ENCODE peak calls at places on chromosomes 3 and 15, in six cellular contexts. K is CD4-positive, alpha-beta T cell; S is HepG2; Q is ovary; T is H9; D is epithelial cell of esophagus. A is an unnamed sample.

GRCh38 chr15:37876900-37877299 is 57.5 kb upstream of the TMCO5A start:
- DNase-seq in K (no peak), S (no peak), Q (no peak), T (no peak), D (no peak), A (no peak)

GRCh38 chr3:141442421-141442820 is 44.4 kb upstream of the RASA2 start:
- DNase-seq in K (no peak), S (no peak), Q (no peak), T (no peak), D (no peak), A (no peak)

GRCh38 chr3:117059054-117059989 is 349.7 kb downstream of the TUSC7 start:
- DNase-seq in K (no peak), S (peak), Q (no peak), T (no peak), D (peak), A (no peak)

GRCh38 chr15:22922003-22922402 is 58.2 kb downstream of the CYFIP1 start:
- DNase-seq in K (no peak), S (no peak), Q (no peak), T (no peak), D (peak), A (no peak)

GRCh38 chr15:81373996-81374395 is at the start of gene TMC3:
- DNase-seq in K (no peak), S (no peak), Q (no peak), T (no peak), D (no peak), A (no peak)

GRCh38 chr15:75661041-75661778 is 13.5 kb downstream of the SNX33 start:
- DNase-seq in K (no peak), S (peak), Q (peak), T (peak), D (peak), A (no peak)

GRCh38 chr3:70298385-70298784 is 14.1 kb downstream of the MDFIC2 start:
- DNase-seq in K (no peak), S (no peak), Q (no peak), T (no peak), D (no peak), A (no peak)

GRCh38 chr3:175526609-175527280 is 667.6 kb downstream of the NAALADL2 start:
- DNase-seq in K (no peak), S (no peak), Q (no peak), T (no peak), D (no peak), A (no peak)

GRCh38 chr3:127747751-127748521 is 74.4 kb downstream of the MGLL start:
- DNase-seq in K (no peak), S (no peak), Q (no peak), T (no peak), D (peak), A (no peak)

GRCh38 chr15:37093480-37094410 is 6.6 kb downstream of the MEIS2 start:
- DNase-seq in K (no peak), S (no peak), Q (no peak), T (no peak), D (peak), A (no peak)

GRCh38 chr3:34292605-34293300 is 494.3 kb downstream of the PDCD6IP start:
- DNase-seq in K (no peak), S (no peak), Q (no peak), T (no peak), D (no peak), A (no peak)

GRCh38 chr3:71010731-71011455 is 572.6 kb downstream of the FOXP1 start:
- DNase-seq in K (no peak), S (no peak), Q (no peak), T (no peak), D (peak), A (no peak)

GRCh38 chr15:78671626-78672211 is 30.7 kb upstream of the CHRNB4 start:
- DNase-seq in K (no peak), S (no peak), Q (no peak), T (peak), D (no peak), A (no peak)

GRCh38 chr3:184354121-184354728 is 7.2 kb downstream of the CLCN2 start:
- DNase-seq in K (peak), S (peak), Q (peak), T (peak), D (peak), A (peak)

GRCh38 chr3:5197022-5197421 is 9.5 kb downstream of the EDEM1 start:
- DNase-seq in K (no peak), S (no peak), Q (no peak), T (no peak), D (peak), A (no peak)

GRCh38 chr3:11150256-11150655 is 4.0 kb upstream of the HRH1 start:
- DNase-seq in K (no peak), S (no peak), Q (no peak), T (no peak), D (no peak), A (no peak)

GRCh38 chr15:88810449-88810848 is 7.2 kb downstream of the ACAN start:
- DNase-seq in K (no peak), S (no peak), Q (no peak), T (no peak), D (peak), A (no peak)

GRCh38 chr3:123169492-123169929 is 32.2 kb upstream of the SEC22A start:
- DNase-seq in K (no peak), S (no peak), Q (no peak), T (no peak), D (no peak), A (no peak)

GRCh38 chr3:170522171-170522570 is 63.7 kb downstream of the SLC7A14 start:
- DNase-seq in K (no peak), S (no peak), Q (no peak), T (no peak), D (peak), A (no peak)

GRCh38 chr15:90829942-90830440 is 38.4 kb upstream of the FURIN start:
- DNase-seq in K (peak), S (no peak), Q (no peak), T (no peak), D (no peak), A (no peak)

GRCh38 chr3:7190094-7190493 is 329.2 kb downstream of the GRM7 start:
- DNase-seq in K (no peak), S (no peak), Q (no peak), T (no peak), D (no peak), A (no peak)

GRCh38 chr3:44055951-44056350 is 185.7 kb upstream of the TOPAZ1 start:
- DNase-seq in K (no peak), S (no peak), Q (no peak), T (no peak), D (no peak), A (no peak)

GRCh38 chr15:64857421-64857820 is 15.7 kb downstream of the PLEKHO2 start:
- DNase-seq in K (no peak), S (no peak), Q (no peak), T (peak), D (peak), A (no peak)

GRCh38 chr3:26621176-26621575 is 1.4 kb upstream of the LRRC3B start:
- DNase-seq in K (no peak), S (no peak), Q (no peak), T (no peak), D (no peak), A (no peak)

GRCh38 chr3:27910456-27910855 is 188.3 kb upstream of the EOMES start:
- DNase-seq in K (no peak), S (no peak), Q (no peak), T (no peak), D (no peak), A (no peak)

GRCh38 chr3:189962466-189962865 is 158.2 kb downstream of the P3H2 start:
- DNase-seq in K (no peak), S (no peak), Q (no peak), T (no peak), D (no peak), A (no peak)

DNA sequence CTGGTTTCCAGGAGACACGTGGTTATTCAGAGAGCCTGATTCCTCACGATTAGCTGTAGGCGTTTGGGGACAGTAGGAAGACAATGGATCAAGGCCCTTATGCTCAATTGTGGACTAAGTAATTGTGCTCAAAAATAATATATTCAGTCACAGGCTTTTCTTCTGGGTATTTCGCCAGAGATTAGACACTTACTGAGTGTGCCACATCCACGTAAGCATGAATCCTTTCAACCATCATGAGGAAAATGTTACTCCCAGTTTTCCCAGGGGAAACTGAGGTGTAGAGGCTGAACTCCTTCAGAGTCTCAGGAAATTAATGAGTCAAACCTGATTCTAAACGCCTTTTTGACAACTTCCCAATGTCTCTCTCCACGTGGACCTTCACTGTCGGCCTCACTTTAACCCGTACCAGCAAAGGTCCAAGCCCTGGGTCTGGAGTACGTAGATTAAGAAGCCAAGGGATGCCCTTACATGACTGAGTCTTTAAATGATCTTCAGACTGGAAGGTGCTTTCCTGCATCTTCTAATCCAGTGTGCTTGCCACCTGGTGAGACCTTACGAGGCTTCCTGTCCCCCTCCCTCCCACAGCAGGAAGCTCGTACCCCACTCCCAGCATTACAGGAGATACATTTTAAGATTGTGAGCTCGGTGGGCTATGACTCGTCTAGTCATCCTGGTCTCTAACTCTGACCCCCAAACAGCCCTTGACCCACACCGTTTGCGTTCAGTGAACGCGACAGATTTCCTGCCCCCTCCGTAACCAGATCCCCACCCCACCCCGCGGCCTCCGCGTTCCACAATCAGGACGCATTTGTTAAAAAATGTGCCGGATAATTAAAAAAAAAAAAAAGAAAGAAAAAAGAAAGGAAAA is 1.7 kb downstream of the PKM start:
- DNase-seq in K (no peak), S (no peak), Q (no peak), T (no peak), D (peak), A (no peak)
- TF ChIP-seq CTCF in K (no peak), S (no peak), Q (no peak), T (no peak), D (no peak), A (no peak)

GRCh38 chr3:25086721-25087120 is 341.3 kb upstream of the RARB start:
- DNase-seq in K (no peak), S (no peak), Q (no peak), T (no peak), D (no peak), A (no peak)
- TF ChIP-seq CTCF in K (no peak), S (no peak), Q (no peak), T (no peak), D (no peak), A (no peak)

GRCh38 chr15:83208357-83208661 is 686 bp upstream of the HDGFL3 start:
- DNase-seq in K (no peak), S (no peak), Q (no peak), T (no peak), D (no peak), A (no peak)
- TF ChIP-seq CTCF in K (no peak), S (no peak), Q (no peak), T (no peak), D (no peak), A (no peak)

DNA sequence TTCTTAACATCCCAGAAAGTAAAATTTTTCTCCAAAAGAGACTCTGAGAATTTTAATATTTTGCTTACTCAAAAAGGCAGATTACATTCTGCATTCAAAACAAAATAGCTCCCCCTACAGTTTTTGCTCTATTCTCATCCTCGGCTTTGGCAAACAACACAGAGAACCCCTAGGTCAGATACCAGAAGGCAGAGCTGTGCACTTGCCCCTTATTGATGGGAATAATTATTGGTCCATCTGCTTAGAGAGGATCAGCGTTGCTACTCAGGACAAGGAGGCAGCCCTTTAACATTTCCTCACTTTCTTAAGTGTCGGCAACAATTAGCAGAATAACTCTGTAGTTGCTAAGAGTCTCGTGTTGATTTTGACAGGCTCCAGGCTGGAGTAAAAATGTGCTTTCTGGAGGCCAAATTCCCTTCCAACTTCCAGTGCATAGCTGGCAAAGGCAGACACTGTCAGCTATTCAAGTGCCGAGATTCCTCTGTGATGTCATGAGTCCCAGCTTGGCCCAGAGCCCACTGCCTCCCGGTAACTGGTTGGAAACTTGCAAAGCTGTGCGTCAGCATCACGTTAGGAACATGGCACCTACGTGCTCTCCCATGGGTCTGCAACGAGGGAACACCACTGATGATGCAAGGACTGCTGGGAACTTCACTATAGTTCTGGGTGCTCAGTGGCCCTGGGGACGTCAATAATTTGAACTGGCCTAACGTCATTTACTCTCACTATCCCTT is 482.7 kb upstream of the ADAMTS9 start:
- DNase-seq in K (no peak), S (no peak), Q (peak), T (no peak), D (peak), A (no peak)
- TF ChIP-seq CTCF in K (no peak), S (no peak), Q (peak), T (peak), D (peak), A (peak)

GRCh38 chr3:94529821-94530220 is 467.0 kb downstream of the NSUN3 start:
- DNase-seq in K (no peak), S (no peak), Q (no peak), T (no peak), D (no peak), A (no peak)

GRCh38 chr3:94522488-94522887 is 459.6 kb downstream of the NSUN3 start:
- DNase-seq in K (no peak), S (peak), Q (no peak), T (no peak), D (peak), A (no peak)

GRCh38 chr3:94524102-94524922 is 461.5 kb downstream of the NSUN3 start:
- DNase-seq in K (no peak), S (peak), Q (no peak), T (peak), D (no peak), A (no peak)

GRCh38 chr3:94520364-94520763 is 457.5 kb downstream of the NSUN3 start:
- DNase-seq in K (no peak), S (no peak), Q (no peak), T (no peak), D (no peak), A (no peak)

DNA sequence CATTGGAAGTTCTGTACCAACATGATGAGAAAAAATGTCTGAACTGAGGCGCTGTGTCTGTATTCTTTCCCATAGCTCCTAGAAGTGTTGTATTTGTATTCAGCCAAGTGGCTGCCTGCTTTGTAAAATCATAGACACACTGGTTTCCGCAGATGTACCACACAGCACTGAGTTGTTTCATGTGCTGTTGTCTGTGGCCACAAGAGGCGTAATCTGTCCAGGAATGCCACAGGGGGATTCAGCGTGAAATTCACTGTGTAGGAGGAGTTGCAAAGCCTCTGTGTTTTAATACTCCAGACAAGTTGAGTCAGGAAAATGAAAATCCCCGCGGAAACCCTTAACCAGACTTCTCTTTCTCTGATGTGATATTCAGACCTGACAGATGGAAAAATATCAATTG is 462.2 kb downstream of the NSUN3 start:
- DNase-seq in K (no peak), S (peak), Q (peak), T (peak), D (peak), A (peak)
- TF ChIP-seq CTCF in K (no peak), S (peak), Q (no peak), T (peak), D (peak), A (peak)

GRCh38 chr3:160928183-160928718 is 172.2 kb downstream of the PPM1L start:
- DNase-seq in K (no peak), S (no peak), Q (no peak), T (no peak), D (peak), A (no peak)
- TF ChIP-seq CTCF in K (no peak), S (no peak), Q (no peak), T (peak), D (peak), A (no peak)

DNA sequence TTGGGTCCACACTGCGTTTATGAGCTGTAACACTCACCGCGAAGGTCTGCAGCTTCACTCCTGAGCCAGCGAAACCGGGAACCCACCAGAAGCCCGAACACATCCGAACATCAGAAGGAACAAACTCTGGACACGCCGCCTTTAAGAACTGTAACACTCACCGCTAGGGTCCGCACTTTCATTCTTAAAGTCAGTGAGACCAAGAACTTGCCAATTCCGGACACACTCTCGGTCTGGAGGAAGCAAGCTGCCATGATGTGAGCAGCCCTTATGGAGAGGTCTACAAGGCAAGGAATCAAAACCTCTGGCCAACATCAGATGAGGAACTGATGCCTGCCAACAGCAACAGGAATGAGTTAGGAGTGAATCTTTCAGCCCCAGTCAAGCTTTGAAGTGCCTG is 62.9 kb downstream of the SLC28A2 start:
- DNase-seq in K (no peak), S (no peak), Q (no peak), T (peak), D (peak), A (peak)
- TF ChIP-seq CTCF in K (no peak), S (no peak), Q (no peak), T (peak), D (no peak), A (peak)

GRCh38 chr3:68007621-68008226 is 353.3 kb upstream of the SUCLG2 start:
- DNase-seq in K (peak), S (no peak), Q (no peak), T (peak), D (no peak), A (peak)
- TF ChIP-seq CTCF in K (no peak), S (no peak), Q (no peak), T (peak), D (no peak), A (peak)

A was measured in neural crest cell.